ENCODE peak calls at places on chromosome 1, in four cellular contexts. One of them, this sample, is unnamed.

GRCh38 chr1:119582801-119583200 is 65.3 kb downstream of the ZNF697 start:
- DNase-seq in WERI-Rb-1: peak; percentile 53
- DNase-seq in spleen: no peak
- DNase-seq in AG10803: peak; percentile 51
- DNase-seq in this sample: peak; percentile 68

GRCh38 chr1:92992066-92992465 is 30.8 kb upstream of the DIPK1A start:
- DNase-seq in WERI-Rb-1: no peak
- DNase-seq in spleen: no peak
- DNase-seq in AG10803: peak; percentile 53
- DNase-seq in this sample: no peak

GRCh38 chr1:61655453-61655852 is 69.5 kb downstream of the TM2D1 start:
- DNase-seq in WERI-Rb-1: no peak
- DNase-seq in spleen: no peak
- DNase-seq in AG10803: no peak
- DNase-seq in this sample: no peak

GRCh38 chr1:162171078-162171477 is 101.6 kb downstream of the NOS1AP start:
- DNase-seq in WERI-Rb-1: no peak
- DNase-seq in spleen: no peak
- DNase-seq in AG10803: peak; percentile 5
- DNase-seq in this sample: no peak

GRCh38 chr1:110348050-110348449 is 8.9 kb downstream of the RBM15 start:
- DNase-seq in WERI-Rb-1: no peak
- DNase-seq in spleen: no peak
- DNase-seq in AG10803: no peak
- DNase-seq in this sample: no peak

GRCh38 chr1:166691476-166691875 is 147.8 kb upstream of the POGK start:
- DNase-seq in WERI-Rb-1: no peak
- DNase-seq in spleen: no peak
- DNase-seq in AG10803: no peak
- DNase-seq in this sample: no peak

GRCh38 chr1:212235848-212236247 is 49.4 kb upstream of the PPP2R5A start:
- DNase-seq in WERI-Rb-1: no peak
- DNase-seq in spleen: no peak
- DNase-seq in AG10803: no peak
- DNase-seq in this sample: no peak

GRCh38 chr1:96966536-96967138 is 245.1 kb downstream of the PTBP2 start:
- DNase-seq in WERI-Rb-1: peak; percentile 77
- DNase-seq in spleen: peak; percentile 84
- DNase-seq in AG10803: peak; percentile 73
- DNase-seq in this sample: peak; percentile 84

GRCh38 chr1:205515781-205516253 is 11.3 kb downstream of the CDK18 start:
- DNase-seq in WERI-Rb-1: no peak
- DNase-seq in spleen: no peak
- DNase-seq in AG10803: peak; percentile 42
- DNase-seq in this sample: no peak

GRCh38 chr1:34851431-34852105 is 8.0 kb downstream of the SMIM12 start:
- DNase-seq in WERI-Rb-1: no peak
- DNase-seq in spleen: no peak
- DNase-seq in AG10803: no peak
- DNase-seq in this sample: no peak

GRCh38 chr1:220680085-220680687 is 10.0 kb upstream of the C1orf115 start:
- DNase-seq in WERI-Rb-1: peak; percentile 59
- DNase-seq in spleen: no peak
- DNase-seq in AG10803: peak; percentile 31
- DNase-seq in this sample: peak; percentile 31

DNA sequence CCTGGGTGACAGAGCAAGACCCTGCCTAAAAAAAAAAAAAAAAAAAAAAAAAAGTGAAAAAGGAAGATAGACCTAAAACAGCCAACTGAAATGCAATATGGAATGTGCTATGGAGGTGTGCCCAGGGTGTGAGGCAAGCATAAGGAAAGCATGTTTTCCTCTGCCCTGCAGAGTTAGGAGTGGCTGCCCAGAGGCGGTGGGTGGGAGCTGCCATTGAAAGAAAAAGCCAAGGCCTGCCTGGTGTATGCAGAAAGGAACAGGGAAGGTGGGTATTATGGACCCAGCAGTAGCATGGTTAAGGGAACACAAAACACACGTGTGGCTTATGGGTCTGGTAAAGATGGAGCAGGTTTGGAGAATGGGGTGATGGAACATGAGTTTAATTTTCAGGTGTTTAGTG is 8.9 kb downstream of the CD244 start:
- DNase-seq in WERI-Rb-1: no peak
- DNase-seq in spleen: no peak
- DNase-seq in AG10803: no peak
- DNase-seq in this sample: no peak
- TF ChIP-seq CTCF in WERI-Rb-1: no peak
- TF ChIP-seq CTCF in spleen: no peak
- TF ChIP-seq CTCF in AG10803: no peak
- TF ChIP-seq CTCF in this sample: no peak

GRCh38 chr1:5640845-5641244 is 351.4 kb downstream of the NPHP4 start:
- DNase-seq in WERI-Rb-1: peak; percentile 43
- DNase-seq in spleen: no peak
- DNase-seq in AG10803: no peak
- DNase-seq in this sample: peak; percentile 31

GRCh38 chr1:5638582-5638981 is 353.6 kb downstream of the NPHP4 start:
- DNase-seq in WERI-Rb-1: no peak
- DNase-seq in spleen: no peak
- DNase-seq in AG10803: no peak
- DNase-seq in this sample: no peak

GRCh38 chr1:5634893-5635292 is 357.3 kb downstream of the NPHP4 start:
- DNase-seq in WERI-Rb-1: no peak
- DNase-seq in spleen: no peak
- DNase-seq in AG10803: no peak
- DNase-seq in this sample: no peak

GRCh38 chr1:5639323-5639722 is 352.9 kb downstream of the NPHP4 start:
- DNase-seq in WERI-Rb-1: no peak
- DNase-seq in spleen: no peak
- DNase-seq in AG10803: no peak
- DNase-seq in this sample: no peak

DNA sequence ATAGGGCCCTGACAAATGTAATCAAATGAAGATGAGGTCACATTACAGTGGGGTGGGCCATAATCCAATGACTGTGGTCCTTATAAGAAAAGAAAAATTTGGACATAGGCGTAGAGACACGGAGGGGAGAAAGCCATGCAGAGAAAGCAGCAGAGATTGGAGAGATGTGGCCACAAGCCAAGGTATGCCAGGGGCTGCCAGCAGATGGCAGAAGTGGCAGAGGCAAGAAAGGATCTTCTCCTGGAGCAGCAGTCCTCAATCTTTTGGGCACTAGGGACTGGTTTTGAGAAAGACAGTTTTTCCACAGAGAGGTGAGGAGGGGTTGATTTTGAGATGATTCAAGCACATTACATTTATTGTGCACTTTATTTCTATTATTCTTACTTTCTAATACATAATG is 355.1 kb downstream of the NPHP4 start:
- DNase-seq in WERI-Rb-1: peak; percentile 41
- DNase-seq in spleen: no peak
- DNase-seq in AG10803: no peak
- DNase-seq in this sample: no peak
- TF ChIP-seq CTCF in WERI-Rb-1: peak; percentile 87
- TF ChIP-seq CTCF in spleen: no peak
- TF ChIP-seq CTCF in AG10803: peak; percentile 36
- TF ChIP-seq CTCF in this sample: no peak

GRCh38 chr1:147241955-147242448 is 482 bp upstream of the CHD1L start:
- DNase-seq in WERI-Rb-1: no peak
- DNase-seq in spleen: no peak
- DNase-seq in AG10803: no peak
- DNase-seq in this sample: no peak

GRCh38 chr1:147245586-147246021 is 3.1 kb downstream of the CHD1L start:
- DNase-seq in WERI-Rb-1: no peak
- DNase-seq in spleen: no peak
- DNase-seq in AG10803: no peak
- DNase-seq in this sample: no peak

GRCh38 chr1:147245129-147245528 is 2.6 kb downstream of the CHD1L start:
- DNase-seq in WERI-Rb-1: no peak
- DNase-seq in spleen: no peak
- DNase-seq in AG10803: no peak
- DNase-seq in this sample: no peak

GRCh38 chr1:147242449-147243227 is at the start of gene CHD1L:
- DNase-seq in WERI-Rb-1: peak; percentile 100
- DNase-seq in spleen: peak; percentile 99
- DNase-seq in AG10803: peak; percentile 95
- DNase-seq in this sample: peak; percentile 97

DNA sequence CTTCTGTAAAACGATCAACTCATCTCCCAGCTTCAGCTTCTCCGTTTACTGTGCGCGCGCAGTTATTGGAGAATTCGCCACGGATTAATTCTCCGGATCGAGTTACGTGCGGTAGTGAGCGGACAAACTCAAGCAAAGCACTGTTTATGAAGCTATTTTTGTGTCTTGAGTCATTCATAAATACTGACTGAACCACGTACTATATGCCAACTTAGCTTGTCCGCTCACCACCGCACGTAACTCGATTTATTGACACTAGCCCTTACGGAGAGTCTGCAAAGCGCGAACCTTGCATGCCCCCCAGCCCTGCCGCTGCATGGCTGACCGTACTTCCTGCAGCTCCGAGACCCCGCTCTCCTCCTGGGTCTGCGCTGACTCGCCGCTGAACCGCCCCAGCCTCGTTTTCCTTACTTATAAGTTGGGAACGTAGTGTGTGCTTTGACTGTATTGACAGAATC is 773 bp downstream of the CHD1L start:
- DNase-seq in WERI-Rb-1: peak; percentile 73
- DNase-seq in spleen: peak; percentile 84
- DNase-seq in AG10803: no peak
- DNase-seq in this sample: peak; percentile 46
- TF ChIP-seq CTCF in WERI-Rb-1: peak; percentile 12
- TF ChIP-seq CTCF in spleen: no peak
- TF ChIP-seq CTCF in AG10803: no peak
- TF ChIP-seq CTCF in this sample: no peak

DNA sequence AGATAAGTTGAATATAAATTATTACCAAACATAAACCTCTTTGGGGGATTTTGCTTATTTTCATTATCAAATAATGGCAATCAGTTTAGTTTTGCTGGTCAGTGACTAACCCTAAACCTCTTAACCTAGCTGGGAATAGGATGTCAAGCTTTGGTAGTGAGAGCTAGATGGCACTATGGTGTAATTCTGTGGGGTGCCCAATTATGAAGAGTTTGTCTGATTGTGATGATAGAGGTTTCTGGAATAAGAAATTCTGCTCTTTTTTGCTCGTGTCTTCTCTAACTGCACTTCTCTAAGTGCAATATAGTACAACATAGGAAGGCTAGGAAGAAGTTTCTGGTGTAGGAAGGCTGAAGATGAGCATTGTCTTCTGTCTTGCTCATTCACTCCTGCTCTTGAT is 59.8 kb downstream of the XCL1 start:
- DNase-seq in WERI-Rb-1: no peak
- DNase-seq in spleen: no peak
- DNase-seq in AG10803: no peak
- DNase-seq in this sample: no peak
- TF ChIP-seq CTCF in WERI-Rb-1: no peak
- TF ChIP-seq CTCF in spleen: no peak
- TF ChIP-seq CTCF in AG10803: peak; percentile 18
- TF ChIP-seq CTCF in this sample: no peak

DNA sequence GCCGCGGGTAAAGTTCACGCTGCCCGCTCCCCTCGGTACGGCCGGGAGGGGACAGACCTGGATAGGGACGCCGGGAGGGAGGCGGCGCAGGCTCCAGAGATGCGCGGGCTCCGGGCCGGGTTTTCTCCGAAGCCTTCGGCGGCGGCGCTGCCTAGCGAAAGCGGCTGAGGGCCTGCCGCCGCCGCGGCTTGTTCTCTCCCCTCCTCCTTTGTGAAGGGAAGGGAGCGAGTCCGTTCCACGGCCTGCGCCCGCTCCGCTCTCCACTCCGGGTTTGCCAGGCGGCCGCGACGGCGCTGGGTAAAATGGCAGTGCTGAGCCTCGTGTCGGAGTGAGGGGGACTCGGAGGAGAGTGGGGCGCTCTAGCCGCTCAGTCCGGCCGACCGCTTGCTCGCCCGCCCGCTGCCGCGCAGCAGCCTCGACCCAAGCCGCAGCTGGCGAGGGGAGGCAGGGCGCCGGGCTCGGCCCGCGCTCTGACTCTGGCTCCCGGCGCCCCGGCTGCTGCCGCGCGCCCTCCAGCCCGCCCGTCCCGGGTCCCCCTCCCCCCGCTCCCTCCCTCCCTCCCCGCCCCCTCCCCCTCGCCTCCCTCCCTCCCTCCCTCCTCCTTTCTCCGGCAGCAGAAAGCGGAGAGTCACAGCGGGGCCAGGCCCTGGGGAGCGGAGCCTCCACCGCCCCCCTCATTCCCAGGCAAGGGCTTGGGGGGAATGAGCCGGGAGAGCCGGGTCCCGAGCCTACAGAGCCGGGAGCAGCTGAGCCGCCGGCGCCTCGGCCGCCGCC is at the start of gene ARID1A:
- DNase-seq in WERI-Rb-1: peak; percentile 96
- DNase-seq in spleen: peak; percentile 99
- DNase-seq in AG10803: peak; percentile 98
- DNase-seq in this sample: peak; percentile 99
- TF ChIP-seq CTCF in WERI-Rb-1: no peak
- TF ChIP-seq CTCF in spleen: no peak
- TF ChIP-seq CTCF in AG10803: peak; percentile 0
- TF ChIP-seq CTCF in this sample: no peak

GRCh38 chr1:1862905-1863547 is 27.9 kb downstream of the GNB1 start:
- DNase-seq in WERI-Rb-1: no peak
- DNase-seq in spleen: peak; percentile 15
- DNase-seq in AG10803: peak; percentile 35
- DNase-seq in this sample: no peak

GRCh38 chr1:1853593-1854257 is 37.2 kb downstream of the GNB1 start:
- DNase-seq in WERI-Rb-1: no peak
- DNase-seq in spleen: no peak
- DNase-seq in AG10803: no peak
- DNase-seq in this sample: no peak

GRCh38 chr1:1861339-1861730 is 29.6 kb downstream of the GNB1 start:
- DNase-seq in WERI-Rb-1: no peak
- DNase-seq in spleen: no peak
- DNase-seq in AG10803: no peak
- DNase-seq in this sample: no peak

GRCh38 chr1:1857096-1857703 is 33.7 kb downstream of the GNB1 start:
- DNase-seq in WERI-Rb-1: no peak
- DNase-seq in spleen: peak; percentile 45
- DNase-seq in AG10803: no peak
- DNase-seq in this sample: no peak

GRCh38 chr1:1858382-1859086 is 32.4 kb downstream of the GNB1 start:
- DNase-seq in WERI-Rb-1: peak; percentile 58
- DNase-seq in spleen: peak; percentile 78
- DNase-seq in AG10803: peak; percentile 86
- DNase-seq in this sample: peak; percentile 32
- TF ChIP-seq CTCF in WERI-Rb-1: peak; percentile 67
- TF ChIP-seq CTCF in spleen: peak; percentile 36
- TF ChIP-seq CTCF in AG10803: peak; percentile 59
- TF ChIP-seq CTCF in this sample: no peak

GRCh38 chr1:203173566-203173965 is 2.1 kb downstream of the MYBPH start:
- DNase-seq in WERI-Rb-1: peak; percentile 100
- DNase-seq in spleen: peak; percentile 51
- DNase-seq in AG10803: no peak
- DNase-seq in this sample: no peak

GRCh38 chr1:203171341-203172183 is 4.1 kb downstream of the MYBPH start:
- DNase-seq in WERI-Rb-1: no peak
- DNase-seq in spleen: peak; percentile 67
- DNase-seq in AG10803: no peak
- DNase-seq in this sample: no peak

GRCh38 chr1:203174324-203174985 is 1.2 kb downstream of the MYBPH start:
- DNase-seq in WERI-Rb-1: no peak
- DNase-seq in spleen: peak; percentile 51
- DNase-seq in AG10803: no peak
- DNase-seq in this sample: no peak

GRCh38 chr1:203172184-203173115 is 3.2 kb downstream of the MYBPH start:
- DNase-seq in WERI-Rb-1: peak; percentile 97
- DNase-seq in spleen: peak; percentile 84
- DNase-seq in AG10803: peak; percentile 64
- DNase-seq in this sample: peak; percentile 89

GRCh38 chr1:203173156-203173555 is 2.5 kb downstream of the MYBPH start:
- DNase-seq in WERI-Rb-1: no peak
- DNase-seq in spleen: peak; percentile 45
- DNase-seq in AG10803: no peak
- DNase-seq in this sample: no peak
- TF ChIP-seq CTCF in WERI-Rb-1: no peak
- TF ChIP-seq CTCF in spleen: no peak
- TF ChIP-seq CTCF in AG10803: no peak
- TF ChIP-seq CTCF in this sample: no peak